ENCODE peak calls at places on chromosomes 1 and 21, in seven cellular contexts. T is H1, K is H9, J is neuronal stem cell, W is mesendoderm, I is mesenchymal stem cell, S is trophoblast cell. F is an unnamed sample.

GRCh38 chr21:39788383-39788782 is 43.4 kb downstream of the IGSF5 start:
- DNase-seq in I (peak; percentile 9), K (peak; percentile 86), W (peak; percentile 86), J (peak; percentile 77), S (peak; percentile 96), T (peak; percentile 34), F (peak; percentile 12)

GRCh38 chr1:113943028-113943811 is 14.1 kb downstream of the HIPK1 start:
- DNase-seq in K (no peak), I (peak; percentile 69), T (no peak), S (no peak), W (no peak), J (no peak), F (peak; percentile 16)

GRCh38 chr1:45552309-45552708 is 1.7 kb downstream of the AKR1A1 start:
- DNase-seq in K (no peak), W (no peak), I (no peak), J (no peak), T (no peak), S (no peak), F (no peak)

GRCh38 chr1:155226910-155227260 is 18.4 kb downstream of the MTX1 start:
- DNase-seq in I (peak; percentile 78), T (no peak), J (peak; percentile 66), S (peak; percentile 75), W (no peak), K (peak; percentile 74), F (peak; percentile 38)

GRCh38 chr1:44484155-44484688 is 79.2 kb downstream of the RNF220 start:
- DNase-seq in W (peak; percentile 97), I (peak; percentile 10), T (peak; percentile 41), J (no peak), S (peak; percentile 81), K (peak; percentile 71), F (no peak)

GRCh38 chr21:32514275-32515055 is 70.9 kb downstream of the TCP10L start:
- DNase-seq in S (no peak), T (no peak), J (no peak), K (no peak), I (no peak), W (no peak), F (no peak)

GRCh38 chr21:34018185-34018584 is 55.2 kb upstream of the MRPS6 start:
- DNase-seq in S (no peak), W (no peak), I (no peak), T (no peak), K (no peak), J (no peak), F (no peak)

GRCh38 chr1:96845464-96845863 is 123.9 kb downstream of the PTBP2 start:
- DNase-seq in K (peak; percentile 74), J (no peak), S (peak; percentile 60), W (peak; percentile 85), T (peak; percentile 33), I (peak; percentile 17), F (no peak)

GRCh38 chr1:197469620-197470210 is 201.7 kb downstream of the CRB1 start:
- DNase-seq in S (no peak), J (no peak), T (no peak), K (no peak), I (no peak), W (no peak), F (no peak)

GRCh38 chr21:15679630-15680029 is 50.2 kb upstream of the USP25 start:
- DNase-seq in S (no peak), K (no peak), J (no peak), W (peak; percentile 13), T (no peak), I (no peak), F (no peak)
- H2BK120ac ChIP-seq in S (no peak overlapping the region), K (no peak overlapping the region), J (no peak overlapping the region), W (no peak overlapping the region), T (no peak overlapping the region), I (no peak overlapping the region), F (no peak overlapping the region)

GRCh38 chr21:45269861-45270260 is 17.8 kb downstream of the POFUT2 start:
- DNase-seq in T (no peak), J (no peak), S (no peak), I (no peak), K (peak; percentile 7), W (no peak), F (no peak)
- H2BK120ac ChIP-seq in T (no peak overlapping the region), J (no peak overlapping the region), S (no peak overlapping the region), I (no peak overlapping the region), K (no peak overlapping the region), W (no peak overlapping the region), F (no peak overlapping the region)

DNA sequence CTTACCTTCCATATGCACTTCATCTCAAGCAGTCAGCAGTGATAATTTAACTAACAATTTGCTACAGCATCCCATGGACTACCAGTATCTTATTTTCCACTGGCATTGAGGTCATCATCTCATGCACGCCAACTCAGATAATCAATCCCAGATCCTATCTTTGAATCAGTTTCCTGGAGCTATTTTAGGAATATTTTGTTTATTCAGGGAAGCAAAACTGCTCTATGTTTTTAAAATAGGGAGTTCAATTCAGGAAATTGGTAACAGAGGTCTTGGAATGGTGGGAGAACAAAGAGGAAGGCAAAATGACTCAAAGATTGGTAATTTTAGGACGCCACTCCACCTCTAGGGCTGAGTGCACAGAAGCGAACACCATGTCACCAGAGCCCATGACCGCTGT is 71.8 kb upstream of the CNIH3 start:
- DNase-seq in S (peak; percentile 5), J (no peak), W (no peak), T (no peak), I (peak; percentile 39), K (no peak), F (peak; percentile 47)
- H2BK120ac ChIP-seq in S (no peak overlapping the region), J (no peak overlapping the region), W (no peak overlapping the region), T (no peak overlapping the region), I (no peak overlapping the region), K (no peak overlapping the region), F (peak overlapping the region; percentile 96)

DNA sequence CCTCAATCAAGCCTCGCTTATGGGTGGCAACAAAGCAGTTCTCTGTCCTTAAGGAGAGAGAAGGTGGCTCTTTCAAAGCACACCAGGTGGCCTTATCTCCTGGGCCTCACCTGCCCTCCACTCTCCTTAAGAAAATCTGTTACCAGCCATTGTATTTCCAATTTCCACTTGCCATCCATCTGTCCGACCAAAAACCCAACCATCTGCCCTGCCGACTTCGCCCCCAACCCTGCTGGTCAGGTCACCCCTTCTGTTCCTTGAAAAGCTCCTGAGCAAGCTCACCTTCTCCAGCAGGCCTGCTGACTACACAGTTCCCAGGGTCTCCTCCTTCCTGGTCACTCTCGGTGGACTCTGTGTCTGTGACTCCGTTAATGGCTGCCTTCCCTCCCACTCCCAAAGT is 619 bp upstream of the IGFN1 start:
- DNase-seq in W (no peak), J (no peak), T (no peak), S (no peak), I (no peak), K (no peak), F (no peak)
- H2BK120ac ChIP-seq in W (no peak overlapping the region), J (no peak overlapping the region), T (no peak overlapping the region), S (no peak overlapping the region), I (no peak overlapping the region), K (no peak overlapping the region), F (no peak overlapping the region)

GRCh38 chr1:195105281-195105680 is 1503.0 kb downstream of the KCNT2 start:
- DNase-seq in S (no peak), J (no peak), W (no peak), K (no peak), I (no peak), T (no peak), F (no peak)

GRCh38 chr1:195105773-195106172 is 1502.5 kb downstream of the KCNT2 start:
- DNase-seq in W (no peak), I (no peak), K (no peak), J (no peak), T (no peak), S (no peak), F (peak; percentile 10)
- H2BK120ac ChIP-seq in W (no peak overlapping the region), I (no peak overlapping the region), K (no peak overlapping the region), J (no peak overlapping the region), T (no peak overlapping the region), S (no peak overlapping the region), F (no peak overlapping the region)

GRCh38 chr1:183477986-183478781 is 5.9 kb downstream of the SMG7 start:
- DNase-seq in S (no peak), I (no peak), W (no peak), T (no peak), K (no peak), J (no peak), F (no peak)
- H2BK120ac ChIP-seq in S (no peak overlapping the region), I (no peak overlapping the region), W (no peak overlapping the region), T (no peak overlapping the region), K (no peak overlapping the region), J (no peak overlapping the region), F (no peak overlapping the region)

GRCh38 chr1:35622510-35623171 is 18.7 kb downstream of the PSMB2 start:
- DNase-seq in K (no peak), I (no peak), S (no peak), W (no peak), T (no peak), J (no peak), F (no peak)
- H2BK120ac ChIP-seq in K (no peak overlapping the region), I (no peak overlapping the region), S (no peak overlapping the region), W (no peak overlapping the region), T (no peak overlapping the region), J (no peak overlapping the region), F (no peak overlapping the region)

GRCh38 chr1:77375541-77375940 is 93.7 kb downstream of the AK5 start:
- DNase-seq in K (no peak), J (no peak), T (no peak), W (no peak), S (no peak), I (peak; percentile 66), F (no peak)
- H2BK120ac ChIP-seq in K (no peak overlapping the region), J (no peak overlapping the region), T (no peak overlapping the region), W (no peak overlapping the region), S (no peak overlapping the region), I (no peak overlapping the region), F (peak overlapping the region; percentile 70)

DNA sequence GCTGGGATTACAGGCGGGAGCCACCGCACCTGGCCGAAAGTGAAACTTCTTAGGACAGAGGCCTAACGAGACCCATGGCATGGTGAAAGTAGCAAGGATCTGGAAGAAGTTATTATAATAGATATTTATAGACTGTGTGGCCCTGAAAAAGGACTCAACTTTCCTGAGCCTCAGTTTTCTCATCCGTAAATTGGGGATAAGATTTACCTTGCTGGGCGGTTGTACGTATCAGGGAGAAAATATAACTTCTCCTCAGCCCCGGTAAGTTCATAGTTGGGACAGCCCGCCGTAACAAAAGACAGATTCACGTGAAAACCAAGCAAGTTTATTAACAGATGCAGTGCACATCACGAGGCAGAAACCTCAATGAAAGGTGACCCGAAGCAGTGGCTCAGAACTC is 5.5 kb upstream of the PIK3CD start:
- DNase-seq in I (no peak), K (no peak), J (no peak), S (no peak), W (no peak), T (no peak), F (no peak)
- H2BK120ac ChIP-seq in I (no peak overlapping the region), K (no peak overlapping the region), J (no peak overlapping the region), S (no peak overlapping the region), W (no peak overlapping the region), T (no peak overlapping the region), F (no peak overlapping the region)